ENCODE peak calls at places on chromosomes 4 and X, in four cellular contexts. H is K562, K is HepG2, A is H1. L is an unnamed sample.

GRCh38 chr4:1754336-1754735 is 33.0 kb downstream of the TACC3 start:
- DNase-seq in H (no peak), K (no peak), A (no peak), L (no peak)

GRCh38 chr4:129455462-129455861 is 359.5 kb downstream of the C4orf33 start:
- DNase-seq in H (no peak), K (no peak), A (no peak), L (no peak)

GRCh38 chrX:10470009-10470408 is 150.4 kb downstream of the MID1 start:
- DNase-seq in H (no peak), K (no peak), A (no peak), L (no peak)

GRCh38 chrX:53440101-53440500 is 5.9 kb upstream of the HSD17B10 start:
- DNase-seq in H (no peak), K (no peak), A (no peak), L (no peak)

GRCh38 chrX:150450519-150451177 is 87.5 kb downstream of the MAMLD1 start:
- DNase-seq in H (no peak), K (no peak), A (no peak), L (no peak)

GRCh38 chr4:73507541-73507940 is 26.0 kb downstream of the AFM start:
- DNase-seq in H (no peak), K (peak), A (no peak), L (no peak)

GRCh38 chr4:126174627-126175026 is 859.9 kb downstream of the FAT4 start:
- DNase-seq in H (no peak), K (no peak), A (no peak), L (no peak)

GRCh38 chrX:133654801-133655200 is 239.5 kb upstream of the GPC4 start:
- DNase-seq in H (no peak), K (no peak), A (no peak), L (no peak)

GRCh38 chr4:94455081-94455480 is 3.3 kb downstream of the PDLIM5 start:
- DNase-seq in H (no peak), K (peak), A (no peak), L (peak)

GRCh38 chrX:86002076-86002896 is 45.1 kb downstream of the CHM start:
- DNase-seq in H (peak), K (peak), A (peak), L (no peak)

GRCh38 chr4:156779774-156780173 is 191.8 kb downstream of the PDGFC start:
- DNase-seq in H (no peak), K (peak), A (no peak), L (no peak)

GRCh38 chr4:80017125-80017854 is 55.7 kb downstream of the ANTXR2 start:
- DNase-seq in H (no peak), K (no peak), A (no peak), L (no peak)

DNA sequence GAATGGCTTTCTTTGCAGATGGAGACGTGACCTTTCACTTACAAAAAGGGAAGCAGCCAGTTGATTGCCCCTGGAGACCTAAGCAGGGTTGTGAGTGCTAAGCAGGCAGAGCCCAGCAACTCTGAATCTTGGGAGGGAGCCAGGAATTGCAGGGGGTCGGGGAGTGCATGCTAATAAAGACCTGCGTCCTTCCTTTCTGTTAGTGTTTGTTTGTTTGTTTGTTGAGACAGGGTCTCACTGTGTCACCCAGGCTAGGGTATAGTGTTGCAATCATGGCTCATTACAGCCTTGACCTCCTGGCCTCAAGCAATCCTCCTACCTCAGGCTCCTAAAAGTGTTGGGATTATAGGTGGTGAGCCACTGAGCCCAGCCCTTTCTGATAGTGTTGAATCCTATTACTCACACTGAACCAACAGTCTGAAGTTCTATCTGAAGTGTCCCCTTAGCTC is 137.4 kb downstream of the CEP135 start:
- DNase-seq in H (no peak), K (no peak), A (no peak), L (no peak)
- TF ChIP-seq KDM1A in H (no peak), K (no peak), A (no peak), L (no peak)

DNA sequence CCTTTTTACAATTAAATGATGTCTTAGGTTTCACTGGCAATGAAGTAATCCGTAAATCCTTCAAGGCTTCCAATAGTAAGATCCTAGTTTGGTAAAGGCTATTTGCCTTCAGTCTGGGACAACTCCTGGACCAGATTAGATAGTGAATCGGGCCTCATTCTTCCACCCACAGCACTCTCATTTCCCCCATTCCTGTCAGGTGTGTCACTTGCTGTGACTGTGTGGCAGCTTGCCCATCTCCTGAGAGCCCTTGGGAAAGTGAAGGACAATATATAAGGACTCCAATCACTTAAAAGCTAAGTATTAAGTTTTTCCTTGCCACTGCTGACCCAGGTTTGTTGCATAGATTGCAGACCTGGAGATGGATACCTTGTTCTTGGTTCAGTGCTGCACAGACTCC is 3.3 kb upstream of the GASK1B start:
- DNase-seq in H (no peak), K (no peak), A (no peak), L (no peak)
- TF ChIP-seq JUN in H (no peak), K (no peak), A (no peak), L (no peak)

DNA sequence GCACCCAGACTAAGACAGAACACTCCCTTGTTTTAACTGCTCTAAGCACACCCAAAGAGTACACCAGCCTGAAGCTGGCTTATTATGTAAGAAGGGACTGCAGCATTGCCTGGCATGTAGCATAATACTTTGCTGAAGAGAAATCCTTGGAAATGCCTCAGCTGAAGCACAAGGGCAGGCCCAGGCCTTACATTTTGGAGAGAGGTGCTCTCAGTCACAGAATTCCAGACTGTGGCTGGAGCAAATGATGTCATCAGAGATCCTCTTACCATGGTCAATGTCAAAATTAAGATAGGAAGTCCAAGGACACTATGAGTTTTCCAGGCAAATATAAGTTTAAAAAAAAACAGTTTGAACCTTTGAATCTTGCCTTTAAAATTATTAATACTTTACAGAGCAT is 14.8 kb downstream of the ARHGEF6 start:
- DNase-seq in H (no peak), K (no peak), A (no peak), L (no peak)
- TF ChIP-seq KDM1A in H (no peak), K (no peak), A (no peak), L (no peak)

GRCh38 chr4:88758264-88758663 is 60.6 kb upstream of the NAP1L5 start:
- DNase-seq in H (no peak), K (no peak), A (no peak), L (no peak)
- TF ChIP-seq JUN in H (peak), K (no peak), A (no peak), L (no peak)

DNA sequence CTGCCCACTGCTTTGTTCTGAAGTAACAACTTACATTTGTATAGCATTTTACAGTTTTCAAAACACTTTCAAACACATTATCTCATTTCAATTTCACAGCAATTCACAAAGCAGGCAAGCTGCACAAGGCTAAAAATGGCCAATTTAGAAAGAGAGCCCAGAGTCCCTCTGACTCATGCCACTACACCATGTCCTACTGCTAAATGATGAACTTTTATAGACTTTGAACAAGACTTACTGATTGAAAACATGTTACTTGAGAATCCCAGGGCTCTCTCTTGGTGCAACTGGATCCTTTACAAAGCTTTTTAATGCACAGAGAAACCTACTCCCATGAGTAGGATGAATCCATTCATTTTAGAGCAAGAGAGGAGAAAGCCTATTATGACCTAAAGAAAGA is 5.8 kb upstream of the G3BP2 start:
- DNase-seq in H (no peak), K (no peak), A (no peak), L (no peak)
- TF ChIP-seq KDM1A in H (no peak), K (no peak), A (no peak), L (no peak)

DNA sequence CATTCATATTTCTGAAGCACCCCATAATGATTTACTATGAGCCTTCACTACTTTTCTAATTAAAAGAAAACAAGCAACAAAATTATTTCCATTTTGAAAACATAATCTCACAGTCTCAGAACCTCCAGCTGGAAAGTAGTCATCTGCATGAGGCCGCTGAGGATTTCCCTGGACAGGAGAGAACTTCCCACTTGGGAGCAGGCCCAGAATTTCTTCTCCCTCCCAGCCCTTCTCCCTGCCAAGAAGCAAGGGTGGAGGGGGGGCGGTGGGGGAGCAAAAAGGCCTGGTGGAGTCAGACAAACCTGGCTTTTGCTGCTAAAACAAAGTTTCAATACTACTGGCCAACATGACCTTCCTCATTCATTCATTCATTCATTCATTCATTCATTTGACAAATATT is 167.3 kb downstream of the PJA1 start:
- DNase-seq in H (no peak), K (no peak), A (no peak), L (no peak)
- TF ChIP-seq JUN in H (no peak), K (no peak), A (no peak), L (no peak)

DNA sequence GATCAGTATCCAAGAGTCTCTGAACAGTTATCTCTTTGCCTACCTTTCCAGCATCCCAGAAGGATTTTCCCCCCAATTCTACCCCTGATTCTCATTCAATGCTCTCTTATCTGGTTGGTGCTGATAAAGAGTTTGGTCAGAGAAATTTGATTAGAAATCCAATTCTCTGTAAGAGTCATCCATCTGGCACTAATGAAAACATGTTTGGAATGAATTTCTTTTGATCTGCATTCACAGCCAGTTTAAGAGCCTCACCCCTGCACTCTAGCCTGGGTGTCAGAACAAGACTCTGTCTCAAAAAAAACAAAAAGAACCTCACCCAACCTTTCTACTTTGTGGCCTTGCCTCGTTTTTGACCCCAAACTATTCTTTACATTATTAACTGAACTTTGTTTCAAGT is 122.1 kb downstream of the MANBA start:
- DNase-seq in H (no peak), K (no peak), A (no peak), L (no peak)
- TF ChIP-seq KDM1A in H (no peak), K (no peak), A (no peak), L (no peak)

GRCh38 chr4:81922271-81922775 is 450.6 kb upstream of the RASGEF1B start:
- DNase-seq in H (no peak), K (no peak), A (no peak), L (no peak)
- TF ChIP-seq JUN in H (no peak), K (no peak), A (no peak), L (no peak)

GRCh38 chr4:34572026-34572425 is 1672.3 kb downstream of the ARAP2 start:
- DNase-seq in H (no peak), K (no peak), A (no peak), L (no peak)
- TF ChIP-seq KDM1A in H (no peak), K (no peak), A (no peak), L (no peak)

L was measured in A549.